ENCODE peak calls at places on chromosomes 6 and 20, in seven cellular contexts. V is H9; K is CD8-positive, alpha-beta memory T cell; M is mesendoderm; A is H7; B is colonic mucosa; X is tibial nerve. I is an unnamed sample. For H3K27me3, the result is how much of the 10 kb centered on the place peaks cover.

GRCh38 chr6:108699290-108700041 is 138.7 kb downstream of the FOXO3 start:
- DNase-seq in V (no peak), K (no peak), M (no peak), A (peak), B (no peak), X (no peak), I (no peak)

GRCh38 chr6:16585805-16586204 is 175.5 kb downstream of the ATXN1 start:
- DNase-seq in V (no peak), K (no peak), M (no peak), A (no peak), B (no peak), X (no peak), I (no peak)

GRCh38 chr6:139133272-139133671 is 1.6 kb upstream of the HECA start:
- DNase-seq in V (no peak), K (no peak), M (no peak), A (no peak), B (no peak), X (no peak), I (no peak)

GRCh38 chr6:10528170-10528981 is 7.2 kb downstream of the GCNT2 start:
- DNase-seq in V (peak), K (no peak), M (peak), A (no peak), B (peak), X (no peak), I (no peak)

GRCh38 chr6:26195376-26195923 is 108.2 kb downstream of the HFE start:
- DNase-seq in V (peak), K (peak), M (peak), A (no peak), B (peak), X (peak), I (no peak)

GRCh38 chr6:69918766-69919165 is 52.4 kb downstream of the COL19A1 start:
- DNase-seq in V (no peak), K (no peak), M (no peak), A (no peak), B (no peak), X (no peak), I (no peak)

GRCh38 chr6:24851086-24851485 is 52.4 kb upstream of the ARMH2 start:
- DNase-seq in V (no peak), K (no peak), M (no peak), A (no peak), B (no peak), X (no peak), I (no peak)

GRCh38 chr6:101392561-101393230 is 812 bp upstream of the GRIK2 start:
- DNase-seq in V (peak), K (no peak), M (peak), A (peak), B (no peak), X (no peak), I (no peak)

GRCh38 chr6:110048221-110048875 is 70.2 kb downstream of the GPR6 start:
- DNase-seq in V (no peak), K (no peak), M (peak), A (no peak), B (no peak), X (no peak), I (no peak)

GRCh38 chr20:37729909-37730308 is 36.1 kb downstream of the CTNNBL1 start:
- DNase-seq in V (no peak), K (no peak), M (no peak), A (no peak), B (no peak), X (no peak), I (no peak)

GRCh38 chr6:363291-363690 is 28.3 kb upstream of the IRF4 start:
- DNase-seq in V (no peak), K (no peak), M (no peak), A (no peak), B (no peak), X (no peak), I (no peak)

GRCh38 chr6:63816401-63816975 is 180.9 kb downstream of the PHF3 start:
- DNase-seq in V (no peak), K (no peak), M (no peak), A (no peak), B (no peak), X (no peak), I (no peak)

GRCh38 chr6:158452191-158452590 is 107.7 kb upstream of the TMEM181 start:
- DNase-seq in V (no peak), K (no peak), M (peak), A (no peak), B (peak), X (no peak), I (no peak)

GRCh38 chr6:129686941-129687627 is 22.9 kb downstream of the ARHGAP18 start:
- DNase-seq in V (no peak), K (peak), M (no peak), A (no peak), B (no peak), X (no peak), I (no peak)

GRCh38 chr6:3390698-3391097 is 66.2 kb downstream of the SLC22A23 start:
- DNase-seq in V (no peak), K (no peak), M (no peak), A (no peak), B (peak), X (peak), I (no peak)

DNA sequence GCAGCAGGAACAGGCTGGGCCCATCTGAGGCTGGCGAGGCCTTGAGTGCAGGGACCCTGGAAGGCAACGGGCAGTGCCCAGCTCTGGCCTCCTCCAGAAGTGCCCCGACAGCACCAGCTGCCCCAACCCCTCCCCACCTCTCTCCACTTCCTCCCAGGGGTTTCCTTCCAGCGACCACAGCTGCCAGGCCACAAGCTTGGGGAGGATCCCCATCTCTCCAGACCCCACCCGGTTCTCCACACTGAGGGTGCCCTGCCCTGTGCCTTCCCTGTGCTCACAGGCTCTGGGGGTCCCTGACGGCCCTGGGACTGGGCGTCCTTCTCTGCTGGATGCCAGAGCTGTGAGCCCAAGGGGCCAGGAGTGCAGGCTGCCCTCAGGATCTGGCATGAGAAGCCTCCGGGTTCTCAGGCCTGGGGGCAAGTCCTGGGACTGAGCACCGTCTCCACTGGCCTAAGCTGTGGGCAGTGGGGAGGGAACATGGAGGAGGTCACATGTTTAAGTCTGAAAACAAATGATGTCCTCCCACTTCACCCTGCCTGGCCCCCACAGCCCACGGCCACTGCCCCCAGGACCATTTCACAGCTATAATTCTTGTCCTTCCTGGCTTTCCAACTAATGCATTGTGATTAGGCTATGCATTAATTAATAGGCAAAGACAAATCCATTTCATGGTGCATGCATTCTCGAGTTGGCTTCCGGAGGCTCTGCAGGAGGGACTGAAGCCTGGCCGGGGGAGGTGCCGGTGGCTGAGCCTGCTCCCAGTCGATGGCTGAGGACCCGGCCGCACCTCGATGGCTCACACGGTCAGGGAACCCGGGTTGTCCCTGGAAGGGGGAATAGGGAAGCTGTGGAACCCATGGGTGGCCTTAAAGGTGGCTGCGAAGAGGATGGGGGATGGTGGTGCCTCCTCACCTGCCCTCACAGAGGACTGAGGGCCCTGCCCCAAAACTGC is 24.4 kb downstream of the BHLHE23 start:
- DNase-seq in V (no peak), K (no peak), M (no peak), A (no peak), B (no peak), X (no peak), I (no peak)
- H3K27me3 ChIP-seq in V (under half), K (under half), M (under half), A (under half), B (under half), X (half or more), I (under half)

DNA sequence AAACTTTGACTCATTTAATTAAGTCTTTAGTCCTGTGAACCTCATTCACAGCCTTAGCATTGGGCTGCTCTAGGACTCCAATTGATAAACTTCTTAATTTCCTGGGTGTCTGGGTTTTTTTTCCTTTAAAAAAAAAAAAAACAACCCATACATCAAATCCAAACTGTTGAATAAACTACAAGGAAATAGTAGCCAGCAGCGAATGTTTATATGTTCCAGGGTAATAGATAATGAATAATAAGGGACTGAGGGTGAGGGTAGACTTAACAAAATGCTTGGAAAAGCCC is 563.5 kb upstream of the AGPAT4 start:
- DNase-seq in V (no peak), K (no peak), M (no peak), A (no peak), B (no peak), X (no peak), I (no peak)
- H3K27me3 ChIP-seq in V (under half), K (under half), M (under half), A (under half), B (under half), X (under half), I (under half)

GRCh38 chr20:32510120-32510600 is 75.0 kb downstream of the NOL4L start:
- DNase-seq in V (peak), K (no peak), M (no peak), A (no peak), B (no peak), X (no peak), I (no peak)
- H3K27me3 ChIP-seq in V (under half), K (under half), M (under half), A (under half), B (under half), X (under half), I (under half)

GRCh38 chr20:19026901-19027644 is 185.4 kb upstream of the SLC24A3 start:
- DNase-seq in V (peak), K (no peak), M (peak), A (peak), B (no peak), X (no peak), I (no peak)
- H3K27me3 ChIP-seq in V (under half), K (under half), M (under half), A (under half), B (under half), X (under half), I (under half)

DNA sequence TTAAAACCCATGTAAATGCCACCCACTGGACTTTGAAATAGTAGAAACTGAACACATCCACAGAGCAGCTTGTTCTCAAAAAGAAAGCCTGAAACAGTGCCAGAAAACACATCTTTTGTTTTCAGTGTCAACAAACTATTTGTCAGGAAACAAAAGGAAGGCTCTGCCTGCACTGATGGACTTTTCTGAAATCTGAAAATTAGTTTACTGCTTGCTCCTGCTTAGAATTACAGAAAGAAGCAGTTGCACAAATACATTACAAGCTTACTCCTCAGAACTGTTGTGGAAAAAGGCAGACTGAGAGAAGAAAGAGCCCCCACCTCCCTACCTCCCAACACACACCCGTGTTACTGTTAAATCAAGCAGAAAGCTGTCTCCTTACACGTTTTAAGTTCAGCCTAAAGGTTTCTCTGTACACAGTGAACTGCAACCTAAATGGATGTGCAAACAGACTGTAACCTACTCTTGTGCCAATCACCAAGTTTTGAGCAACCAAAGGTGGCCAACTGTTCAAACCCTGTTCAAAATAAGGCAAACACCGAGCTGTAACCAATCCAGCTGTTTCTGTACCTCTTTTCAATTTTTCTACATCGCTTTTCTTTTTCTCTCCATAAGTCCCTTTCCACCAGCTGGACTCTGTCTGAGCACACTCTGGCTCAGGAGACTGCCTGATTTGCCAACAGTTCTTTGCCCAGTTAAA is 43.7 kb downstream of the FRK start:
- DNase-seq in V (no peak), K (no peak), M (no peak), A (no peak), B (no peak), X (no peak), I (no peak)
- H3K27me3 ChIP-seq in V (under half), K (under half), M (under half), A (under half), B (under half), X (under half), I (under half)

GRCh38 chr20:62705626-62706025 is 3.0 kb upstream of the NTSR1 start:
- DNase-seq in V (no peak), K (no peak), M (no peak), A (no peak), B (no peak), X (no peak), I (no peak)
- H3K27me3 ChIP-seq in V (under half), K (under half), M (under half), A (under half), B (under half), X (under half), I (under half)

GRCh38 chr6:36277946-36278465 is 8.1 kb downstream of the PNPLA1 start:
- DNase-seq in V (no peak), K (no peak), M (no peak), A (no peak), B (no peak), X (no peak), I (no peak)

GRCh38 chr6:36283608-36284007 is 13.7 kb downstream of the PNPLA1 start:
- DNase-seq in V (no peak), K (no peak), M (no peak), A (no peak), B (no peak), X (no peak), I (no peak)

GRCh38 chr6:36276581-36277536 is 7.0 kb downstream of the PNPLA1 start:
- DNase-seq in V (no peak), K (no peak), M (no peak), A (no peak), B (no peak), X (no peak), I (no peak)

GRCh38 chr6:36280983-36281382 is 11.1 kb downstream of the PNPLA1 start:
- DNase-seq in V (no peak), K (no peak), M (no peak), A (no peak), B (no peak), X (no peak), I (no peak)

GRCh38 chr6:36280467-36280866 is 10.6 kb downstream of the PNPLA1 start:
- DNase-seq in V (no peak), K (no peak), M (no peak), A (no peak), B (no peak), X (no peak), I (no peak)
- H3K27me3 ChIP-seq in V (under half), K (under half), M (under half), A (under half), B (under half), X (under half), I (under half)

DNA sequence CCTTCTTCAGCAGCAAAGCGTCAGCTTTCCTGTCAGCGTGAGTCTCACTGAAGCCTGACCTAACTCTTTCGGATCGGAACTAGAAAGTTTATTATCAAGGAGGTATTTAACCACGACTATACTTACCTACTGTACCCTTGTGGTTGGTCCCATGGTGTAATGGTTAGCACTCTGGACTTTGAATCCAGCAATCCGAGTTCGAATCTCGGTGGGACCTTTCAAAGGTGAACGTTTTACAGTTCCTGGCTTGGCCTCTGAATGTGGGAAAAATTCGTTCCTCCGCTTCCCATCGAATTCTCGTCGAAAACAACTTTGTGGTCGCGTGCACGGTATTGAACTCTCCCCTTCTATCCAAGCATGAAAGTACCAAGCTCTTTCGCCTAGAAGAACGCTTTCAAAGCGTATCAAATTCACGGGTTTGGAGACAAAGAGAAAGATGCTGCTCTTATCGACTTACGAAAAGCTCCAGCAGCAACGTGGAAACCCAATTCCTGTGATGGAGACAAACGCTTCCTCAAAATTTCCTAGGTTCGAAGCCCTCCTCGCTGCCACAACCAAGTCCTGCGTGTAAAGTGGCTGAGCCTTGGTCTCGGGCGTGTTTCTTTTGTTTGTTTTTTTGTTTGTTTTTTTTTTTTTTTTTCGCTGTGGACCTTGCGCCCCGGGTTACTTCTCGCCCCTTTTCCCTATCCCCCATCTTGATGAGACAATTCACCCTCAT is 63.7 kb downstream of the GPX5 start:
- DNase-seq in V (peak), K (no peak), M (peak), A (peak), B (peak), X (no peak), I (peak)
- H3K27me3 ChIP-seq in V (under half), K (half or more), M (under half), A (under half), B (under half), X (half or more), I (under half)

GRCh38 chr6:31393932-31394331 is 9.5 kb upstream of the MICA start:
- DNase-seq in V (no peak), K (no peak), M (no peak), A (no peak), B (no peak), X (no peak), I (no peak)
- H3K27me3 ChIP-seq in V (under half), K (under half), M (under half), A (under half), B (under half), X (under half), I (under half)